ENCODE peak calls at places on chromosomes 4 and X, in eight cellular contexts. R is choroid plexus epithelial cell, K is mammary epithelial cell, P is MM.1S, M is NB4, B is ascending aorta, S is PC-3, O is colonic mucosa. H is an unnamed sample.

GRCh38 chr4:125004676-125005075 is 292.1 kb upstream of the ANKRD50 start:
- DNase-seq in R (no peak), K (no peak), P (no peak), M (no peak), B (no peak), S (no peak), O (no peak), H (no peak)

GRCh38 chrX:54413753-54414152 is 26.5 kb upstream of the TSR2 start:
- DNase-seq in R (peak; percentile 9), K (no peak), P (peak; percentile 9), M (peak; percentile 87), B (no peak), S (no peak), O (no peak), H (no peak)

GRCh38 chrX:49053223-49054072 is 5.4 kb upstream of the CCDC120 start:
- DNase-seq in R (peak; percentile 55), K (no peak), P (peak; percentile 47), M (no peak), B (no peak), S (peak; percentile 58), O (no peak), H (no peak)

GRCh38 chr4:2338754-2339457 is 77.0 kb upstream of the MXD4 start:
- DNase-seq in R (no peak), K (no peak), P (no peak), M (no peak), B (no peak), S (no peak), O (no peak), H (no peak)

GRCh38 chr4:55407119-55407518 is 11.4 kb downstream of the TMEM165 start:
- DNase-seq in R (no peak), K (no peak), P (no peak), M (no peak), B (no peak), S (no peak), O (no peak), H (no peak)

GRCh38 chr4:184190711-184191110 is 27.0 kb downstream of the ENPP6 start:
- DNase-seq in R (no peak), K (no peak), P (no peak), M (no peak), B (no peak), S (no peak), O (no peak), H (no peak)

GRCh38 chr4:7535094-7535493 is 100.4 kb upstream of the PSAPL1 start:
- DNase-seq in R (no peak), K (no peak), P (no peak), M (no peak), B (no peak), S (no peak), O (no peak), H (no peak)

GRCh38 chr4:7384003-7384928 is 50.5 kb downstream of the PSAPL1 start:
- DNase-seq in R (no peak), K (no peak), P (no peak), M (no peak), B (no peak), S (no peak), O (no peak), H (no peak)

GRCh38 chr4:158238574-158238973 is 28.3 kb downstream of the TMEM144 start:
- DNase-seq in R (no peak), K (no peak), P (no peak), M (no peak), B (no peak), S (no peak), O (no peak), H (no peak)

GRCh38 chr4:7980036-7980435 is 40.4 kb upstream of the AFAP1 start:
- DNase-seq in R (no peak), K (no peak), P (no peak), M (no peak), B (no peak), S (peak; percentile 55), O (no peak), H (no peak)

GRCh38 chr4:111937368-111937767 is 207.9 kb upstream of the FAM241A start:
- DNase-seq in R (peak; percentile 57), K (peak; percentile 63), P (peak; percentile 49), M (peak; percentile 42), B (no peak), S (peak; percentile 43), O (no peak), H (peak; percentile 72)

GRCh38 chr4:99033956-99034355 is 38.4 kb downstream of the METAP1 start:
- DNase-seq in R (peak; percentile 45), K (no peak), P (no peak), M (no peak), B (no peak), S (no peak), O (no peak), H (no peak)

GRCh38 chrX:76520273-76521054 is 93.0 kb downstream of the MAGEE1 start:
- DNase-seq in R (no peak), K (no peak), P (no peak), M (no peak), B (no peak), S (no peak), O (no peak), H (no peak)

GRCh38 chr4:156799121-156799589 is 172.4 kb downstream of the PDGFC start:
- DNase-seq in R (peak; percentile 65), K (peak; percentile 60), P (no peak), M (no peak), B (no peak), S (peak; percentile 48), O (no peak), H (peak; percentile 70)

GRCh38 chr4:54553001-54553400 is 104.8 kb upstream of the KIT start:
- DNase-seq in R (peak; percentile 21), K (no peak), P (no peak), M (no peak), B (no peak), S (no peak), O (no peak), H (no peak)

GRCh38 chr4:69731261-69731660 is 29.2 kb downstream of the SULT1B1 start:
- DNase-seq in R (peak; percentile 76), K (no peak), P (no peak), M (no peak), B (no peak), S (no peak), O (no peak), H (no peak)

GRCh38 chr4:133186845-133187244 is 37.8 kb downstream of the PCDH10 start:
- DNase-seq in R (no peak), K (no peak), P (no peak), M (no peak), B (no peak), S (peak; percentile 46), O (no peak), H (no peak)

GRCh38 chrX:10457092-10457491 is 163.3 kb downstream of the MID1 start:
- DNase-seq in R (peak; percentile 43), K (no peak), P (no peak), M (no peak), B (no peak), S (no peak), O (no peak), H (peak; percentile 16)

GRCh38 chr4:148056879-148057278 is 325.0 kb downstream of the ARHGAP10 start:
- DNase-seq in R (peak; percentile 69), K (peak; percentile 72), P (peak; percentile 88), M (peak; percentile 89), B (peak; percentile 31), S (peak; percentile 59), O (peak; percentile 58), H (peak; percentile 67)

DNA sequence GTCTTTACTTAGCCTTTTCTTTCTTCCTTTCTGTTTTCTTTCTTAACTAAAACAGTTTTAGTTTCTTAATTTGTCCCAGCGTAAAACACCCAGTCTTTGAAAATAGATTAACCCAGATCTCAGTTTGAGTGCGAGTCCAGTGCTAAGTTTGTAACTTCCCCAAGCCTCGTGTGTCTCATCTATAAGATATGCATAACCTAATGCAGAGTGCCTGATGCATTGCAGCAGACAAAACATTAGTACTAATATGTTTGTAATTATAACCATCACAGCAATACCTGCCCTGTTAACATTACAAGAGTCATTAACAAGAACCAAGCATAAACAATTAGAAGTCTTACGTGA is 528 bp upstream of the GEMIN8 start:
- DNase-seq in R (peak; percentile 54), K (peak; percentile 46), P (no peak), M (peak; percentile 43), B (no peak), S (peak; percentile 29), O (no peak), H (peak; percentile 54)
- H3K4me3 ChIP-seq in R (peak overlapping the region; percentile 72), K (peak overlapping the region; percentile 85), P (peak overlapping the region; percentile 68), M (peak overlapping the region; percentile 77), B (peak overlapping the region; percentile 88), S (peak overlapping the region; percentile 77), O (peak overlapping the region; percentile 69), H (peak overlapping the region; percentile 63)

GRCh38 chr4:39660045-39660444 is 21.4 kb upstream of the SMIM14 start:
- DNase-seq in R (no peak), K (peak; percentile 55), P (no peak), M (peak; percentile 36), B (no peak), S (no peak), O (no peak), H (peak; percentile 75)

GRCh38 chr4:39657465-39657864 is 18.8 kb upstream of the SMIM14 start:
- DNase-seq in R (no peak), K (peak; percentile 8), P (no peak), M (no peak), B (no peak), S (no peak), O (no peak), H (no peak)

GRCh38 chr4:39655866-39656265 is 17.2 kb upstream of the SMIM14 start:
- DNase-seq in R (no peak), K (peak; percentile 39), P (no peak), M (no peak), B (no peak), S (peak; percentile 35), O (no peak), H (no peak)

GRCh38 chr4:39660757-39661156 is 22.1 kb upstream of the SMIM14 start:
- DNase-seq in R (no peak), K (no peak), P (no peak), M (no peak), B (no peak), S (no peak), O (no peak), H (no peak)

GRCh38 chr4:39658756-39659155 is 20.1 kb upstream of the SMIM14 start:
- DNase-seq in R (peak; percentile 43), K (no peak), P (no peak), M (no peak), B (no peak), S (no peak), O (no peak), H (no peak)
- TF ChIP-seq CTCF in R (peak; percentile 61), K (peak; percentile 25), P (no peak), M (peak; percentile 7), B (peak; percentile 58), S (peak; percentile 42), O (peak; percentile 18), H (peak; percentile 22)

DNA sequence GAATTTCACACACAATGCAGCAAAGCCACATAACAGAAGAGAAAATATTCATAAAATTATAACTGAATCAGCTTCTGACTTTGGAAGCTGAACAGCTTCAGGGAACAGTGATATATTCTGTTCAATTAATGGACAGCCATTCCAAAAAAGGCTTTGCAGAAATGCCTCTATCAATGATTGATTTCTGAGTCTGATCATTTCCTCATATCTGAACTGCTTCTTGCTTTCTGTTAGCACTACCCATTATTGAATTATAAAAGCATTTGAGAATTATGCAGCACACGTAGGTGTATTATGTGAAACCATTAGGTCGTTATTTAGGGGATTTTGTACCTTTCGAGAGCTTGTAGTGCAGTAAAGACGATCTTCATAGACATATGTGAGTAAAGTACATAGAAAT is 159.6 kb downstream of the STIM2 start:
- DNase-seq in R (no peak), K (no peak), P (no peak), M (no peak), B (no peak), S (no peak), O (no peak), H (no peak)
- H3K4me3 ChIP-seq in R (no peak overlapping the region), K (no peak overlapping the region), P (no peak overlapping the region), M (no peak overlapping the region), B (no peak overlapping the region), S (no peak overlapping the region), O (no peak overlapping the region), H (no peak overlapping the region)

GRCh38 chrX:147550217-147550616 is 361.5 kb upstream of the FMR1 start:
- DNase-seq in R (no peak), K (no peak), P (peak; percentile 46), M (peak; percentile 33), B (no peak), S (peak; percentile 11), O (no peak), H (peak; percentile 2)
- TF ChIP-seq CTCF in R (no peak), K (no peak), P (peak; percentile 42), M (peak; percentile 43), B (no peak), S (peak; percentile 44), O (no peak), H (peak; percentile 24)